ENCODE peak calls at places on chromosomes 12 and 14, in seven cellular contexts. A, U, V, K, Y, R and J are unnamed samples.

GRCh38 chr14:29168149-29168548 is 401.6 kb downstream of the FOXG1 start:
- DNase-seq in A (no peak), U (no peak), V (no peak), K (no peak), Y (no peak), R (no peak), J (no peak)

GRCh38 chr12:43444940-43445564 is 107.0 kb downstream of the ADAMTS20 start:
- DNase-seq in A (peak), U (peak), V (peak), K (peak), Y (peak), R (peak), J (peak)

GRCh38 chr14:89807905-89808304 is 146.6 kb downstream of the EFCAB11 start:
- DNase-seq in A (no peak), U (no peak), V (no peak), K (no peak), Y (no peak), R (no peak), J (no peak)

GRCh38 chr12:75438052-75438754 is 42.4 kb upstream of the GLIPR1 start:
- DNase-seq in A (no peak), U (no peak), V (peak), K (no peak), Y (no peak), R (no peak), J (no peak)

GRCh38 chr12:39587247-39587646 is 32.4 kb downstream of the ABCD2 start:
- DNase-seq in A (no peak), U (no peak), V (no peak), K (no peak), Y (no peak), R (no peak), J (no peak)

GRCh38 chr12:98156697-98157096 is 358.7 kb upstream of the TMPO start:
- DNase-seq in A (no peak), U (no peak), V (no peak), K (no peak), Y (no peak), R (no peak), J (no peak)

GRCh38 chr14:22463763-22464173 is 125.3 kb downstream of the DAD1 start:
- DNase-seq in A (no peak), U (no peak), V (no peak), K (no peak), Y (no peak), R (no peak), J (no peak)

GRCh38 chr12:109716512-109717389 is 3.1 kb downstream of the FAM222A start:
- DNase-seq in A (no peak), U (peak), V (peak), K (no peak), Y (no peak), R (no peak), J (no peak)

GRCh38 chr12:51295651-51296050 is 25.4 kb upstream of the SMAGP start:
- DNase-seq in A (no peak), U (no peak), V (no peak), K (no peak), Y (no peak), R (no peak), J (no peak)

GRCh38 chr12:47811581-47812484 is 7.9 kb downstream of the HDAC7 start:
- DNase-seq in A (peak), U (peak), V (peak), K (no peak), Y (no peak), R (no peak), J (peak)

GRCh38 chr14:35822501-35822900 is 3.6 kb upstream of the BRMS1L start:
- DNase-seq in A (no peak), U (no peak), V (no peak), K (no peak), Y (no peak), R (no peak), J (no peak)

GRCh38 chr12:10409387-10409786 is at the start of gene KLRC4:
- DNase-seq in A (no peak), U (no peak), V (no peak), K (no peak), Y (no peak), R (no peak), J (no peak)

GRCh38 chr12:113185180-113186032 is at the start of the genes DDX54 and RITA1:
- DNase-seq in A (peak), U (peak), V (peak), K (peak), Y (peak), R (peak), J (peak)

GRCh38 chr14:54000341-54000811 is 43.8 kb upstream of the BMP4 start:
- DNase-seq in A (peak), U (no peak), V (no peak), K (no peak), Y (no peak), R (no peak), J (no peak)

GRCh38 chr12:105196090-105196489 is 39.9 kb downstream of the APPL2 start:
- DNase-seq in A (no peak), U (no peak), V (no peak), K (no peak), Y (no peak), R (no peak), J (no peak)

GRCh38 chr12:10339441-10339840 is 31.8 kb downstream of the KLRD1 start:
- DNase-seq in A (peak), U (no peak), V (no peak), K (no peak), Y (no peak), R (no peak), J (no peak)

GRCh38 chr12:14691560-14691959 is 4.8 kb downstream of the GUCY2C start:
- DNase-seq in A (no peak), U (peak), V (peak), K (peak), Y (no peak), R (no peak), J (peak)

GRCh38 chr12:106227641-106228319 is 20.0 kb downstream of the CKAP4 start:
- DNase-seq in A (no peak), U (no peak), V (no peak), K (peak), Y (no peak), R (no peak), J (no peak)

GRCh38 chr12:45357547-45358417 is 141.9 kb downstream of the ANO6 start:
- DNase-seq in A (no peak), U (peak), V (peak), K (no peak), Y (no peak), R (no peak), J (no peak)

GRCh38 chr14:23097786-23098185 is 2.5 kb downstream of the C14orf119 start:
- DNase-seq in A (no peak), U (no peak), V (no peak), K (no peak), Y (no peak), R (no peak), J (no peak)

GRCh38 chr14:49971156-49972141 is 78.6 kb downstream of the ARF6 start:
- DNase-seq in A (no peak), U (no peak), V (no peak), K (no peak), Y (peak), R (no peak), J (no peak)

GRCh38 chr12:14845350-14845750 is 2.0 kb upstream of the ART4 start:
- DNase-seq in A (peak), U (peak), V (peak), K (peak), Y (peak), R (no peak), J (no peak)

GRCh38 chr14:97575677-97576076 is 778.5 kb downstream of the VRK1 start:
- DNase-seq in A (no peak), U (no peak), V (no peak), K (no peak), Y (no peak), R (no peak), J (no peak)

GRCh38 chr12:107130830-107131760 is 37.7 kb upstream of the CRY1 start:
- DNase-seq in A (no peak), U (no peak), V (no peak), K (no peak), Y (no peak), R (no peak), J (no peak)

GRCh38 chr14:102293784-102294183 is 11.2 kb downstream of the MOK start:
- DNase-seq in A (no peak), U (no peak), V (no peak), K (no peak), Y (no peak), R (no peak), J (no peak)

GRCh38 chr12:63098851-63099250 is 52.1 kb downstream of the AVPR1A start:
- DNase-seq in A (no peak), U (no peak), V (no peak), K (no peak), Y (no peak), R (no peak), J (no peak)

GRCh38 chr12:67648306-67649164 is at the start of gene DYRK2:
- DNase-seq in A (peak), U (peak), V (peak), K (peak), Y (peak), R (peak), J (peak)

GRCh38 chr14:38073641-38074040 is 134.1 kb upstream of the SSTR1 start:
- DNase-seq in A (peak), U (no peak), V (no peak), K (no peak), Y (no peak), R (no peak), J (no peak)

GRCh38 chr12:9027156-9027555 is 37.8 kb downstream of the KLRG1 start:
- DNase-seq in A (no peak), U (no peak), V (no peak), K (no peak), Y (no peak), R (no peak), J (no peak)

GRCh38 chr12:128973883-128974681 is 120.8 kb downstream of the GLT1D1 start:
- DNase-seq in A (no peak), U (no peak), V (no peak), K (no peak), Y (no peak), R (no peak), J (no peak)

GRCh38 chr12:65501093-65501621 is 222.7 kb downstream of the MSRB3 start:
- DNase-seq in A (no peak), U (peak), V (peak), K (no peak), Y (no peak), R (no peak), J (no peak)

GRCh38 chr12:108826115-108826806 is 31.1 kb downstream of the SSH1 start:
- DNase-seq in A (peak), U (peak), V (peak), K (no peak), Y (no peak), R (no peak), J (no peak)

GRCh38 chr14:75548544-75548943 is 26.3 kb downstream of the BATF start:
- DNase-seq in A (peak), U (no peak), V (peak), K (no peak), Y (no peak), R (no peak), J (no peak)

GRCh38 chr14:68147331-68147730 is 327.8 kb downstream of the RAD51B start:
- DNase-seq in A (no peak), U (no peak), V (no peak), K (no peak), Y (no peak), R (no peak), J (no peak)

DNA sequence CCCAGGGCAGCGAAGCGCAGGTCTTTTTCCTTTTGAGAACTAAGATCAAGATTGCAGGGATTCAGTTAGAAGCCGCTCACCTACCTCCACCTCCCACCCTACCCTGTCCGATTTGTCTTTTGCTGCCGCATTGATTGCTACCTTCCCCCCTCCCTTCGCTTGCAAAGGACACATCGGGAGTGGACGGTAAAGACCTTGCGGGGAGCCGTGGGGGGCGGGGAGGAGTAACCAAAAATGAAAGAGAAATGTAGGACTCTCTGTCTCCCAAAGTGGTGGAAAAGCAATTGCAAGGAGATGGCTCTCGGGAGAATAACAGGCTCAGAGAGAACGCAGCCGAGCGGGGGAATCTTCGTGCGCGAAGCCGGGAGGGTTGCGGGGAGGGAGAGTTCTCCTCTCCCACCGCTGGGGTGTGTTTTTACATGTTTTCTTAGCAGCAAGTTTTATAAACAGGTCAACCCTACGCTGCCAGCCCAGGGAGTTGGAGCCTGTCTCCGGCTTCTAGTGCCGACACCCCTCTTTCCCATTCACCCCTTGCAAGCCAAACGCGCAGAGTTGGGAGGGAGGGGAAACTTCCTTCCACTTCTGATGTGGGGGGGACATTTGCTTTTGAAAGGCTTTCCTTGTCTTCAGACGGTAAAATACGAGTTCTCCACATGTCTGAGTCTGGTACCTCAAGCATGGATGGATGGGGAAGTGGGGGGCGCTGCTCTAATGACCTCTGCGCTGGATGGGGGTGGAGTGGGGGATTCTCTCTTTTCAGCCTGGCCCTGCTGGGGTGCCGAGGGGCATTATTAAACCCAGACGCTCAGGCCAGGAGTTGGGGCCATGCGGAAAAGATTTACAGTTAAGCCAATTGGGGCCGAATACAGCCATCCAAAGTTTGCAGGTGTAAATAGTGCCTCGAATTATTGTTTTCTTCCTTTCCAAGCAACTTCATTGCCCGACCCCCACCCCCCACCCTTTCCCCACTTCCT is 8.9 kb upstream of the TBX3 start:
- DNase-seq in A (no peak), U (no peak), V (no peak), K (no peak), Y (no peak), R (no peak), J (no peak)
- TF ChIP-seq CTCF in A (peak), U (no peak), V (no peak), K (no peak), Y (no peak), R (no peak), J (no peak)

GRCh38 chr12:120466560-120467315 is 2.8 kb downstream of the SRSF9 start:
- DNase-seq in A (peak), U (peak), V (no peak), K (no peak), Y (no peak), R (no peak), J (no peak)
- TF ChIP-seq CTCF in A (peak), U (peak), V (peak), K (peak), Y (peak), R (peak), J (no peak)

GRCh38 chr12:20718294-20718693 is 23.2 kb downstream of the SLCO1C1 start:
- DNase-seq in A (no peak), U (no peak), V (no peak), K (no peak), Y (no peak), R (no peak), J (no peak)

GRCh38 chr12:20716985-20717384 is 21.9 kb downstream of the SLCO1C1 start:
- DNase-seq in A (no peak), U (no peak), V (no peak), K (no peak), Y (no peak), R (no peak), J (no peak)

GRCh38 chr12:20711846-20712245 is 16.7 kb downstream of the SLCO1C1 start:
- DNase-seq in A (no peak), U (no peak), V (no peak), K (no peak), Y (no peak), R (no peak), J (no peak)

GRCh38 chr12:20716037-20716436 is 20.9 kb downstream of the SLCO1C1 start:
- DNase-seq in A (no peak), U (no peak), V (no peak), K (no peak), Y (no peak), R (no peak), J (no peak)
- TF ChIP-seq CTCF in A (no peak), U (no peak), V (no peak), K (no peak), Y (no peak), R (no peak), J (no peak)

GRCh38 chr12:53479314-53479713 is 19.9 kb downstream of the MAP3K12 start:
- DNase-seq in A (no peak), U (no peak), V (no peak), K (no peak), Y (no peak), R (no peak), J (no peak)

GRCh38 chr12:53478865-53479264 is 20.4 kb downstream of the MAP3K12 start:
- DNase-seq in A (no peak), U (no peak), V (no peak), K (no peak), Y (no peak), R (no peak), J (no peak)

GRCh38 chr12:53474819-53475218 is 22.9 kb downstream of the PCBP2 start:
- DNase-seq in A (no peak), U (no peak), V (no peak), K (no peak), Y (no peak), R (no peak), J (no peak)

GRCh38 chr12:53474077-53474476 is 22.2 kb downstream of the PCBP2 start:
- DNase-seq in A (no peak), U (no peak), V (no peak), K (no peak), Y (no peak), R (no peak), J (no peak)

DNA sequence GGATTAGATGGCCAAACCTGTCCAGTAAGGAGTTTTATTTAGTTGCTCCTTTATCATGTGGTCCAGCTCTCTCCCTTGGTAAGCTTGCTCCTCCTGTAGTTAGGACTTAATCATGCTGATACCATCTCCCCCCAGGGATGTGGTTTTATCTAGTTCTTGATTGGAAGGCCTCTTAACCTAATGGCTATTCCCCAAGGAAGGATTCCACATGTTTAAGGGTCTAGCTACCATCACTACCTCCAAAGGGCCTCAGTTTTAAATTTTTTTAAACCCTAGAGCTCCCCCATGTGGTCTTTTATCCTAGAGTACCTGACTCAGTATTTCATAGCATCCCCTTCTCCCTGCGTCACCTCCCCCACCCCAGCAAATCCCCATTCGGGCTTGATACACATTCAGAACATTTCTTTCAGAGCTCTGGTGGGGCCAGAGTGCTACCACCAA is 22.5 kb downstream of the MAP3K12 start:
- DNase-seq in A (no peak), U (no peak), V (no peak), K (no peak), Y (no peak), R (no peak), J (no peak)
- TF ChIP-seq CTCF in A (peak), U (no peak), V (no peak), K (no peak), Y (no peak), R (no peak), J (no peak)

GRCh38 chr14:73935666-73936065 is 14.2 kb downstream of the FAM161B start:
- DNase-seq in A (no peak), U (no peak), V (no peak), K (no peak), Y (no peak), R (no peak), J (no peak)
- TF ChIP-seq CTCF in A (peak), U (no peak), V (no peak), K (no peak), Y (no peak), R (peak), J (no peak)

GRCh38 chr12:121956041-121956341 is 37.6 kb downstream of the CFAP251 start:
- DNase-seq in A (no peak), U (no peak), V (no peak), K (no peak), Y (no peak), R (no peak), J (no peak)
- TF ChIP-seq CTCF in A (peak), U (no peak), V (no peak), K (no peak), Y (no peak), R (no peak), J (no peak)

GRCh38 chr12:5070090-5070489 is 26.4 kb downstream of the KCNA5 start:
- DNase-seq in A (no peak), U (no peak), V (no peak), K (no peak), Y (no peak), R (no peak), J (no peak)

GRCh38 chr12:5073838-5074237 is 30.2 kb downstream of the KCNA5 start:
- DNase-seq in A (peak), U (no peak), V (no peak), K (no peak), Y (no peak), R (no peak), J (no peak)

GRCh38 chr12:5071496-5071895 is 27.8 kb downstream of the KCNA5 start:
- DNase-seq in A (no peak), U (no peak), V (no peak), K (no peak), Y (no peak), R (no peak), J (no peak)

GRCh38 chr12:5072326-5072725 is 28.6 kb downstream of the KCNA5 start:
- DNase-seq in A (no peak), U (no peak), V (no peak), K (no peak), Y (no peak), R (no peak), J (no peak)

GRCh38 chr12:5073054-5073453 is 29.4 kb downstream of the KCNA5 start:
- DNase-seq in A (no peak), U (no peak), V (no peak), K (no peak), Y (no peak), R (no peak), J (no peak)
- TF ChIP-seq CTCF in A (peak), U (no peak), V (no peak), K (no peak), Y (no peak), R (no peak), J (no peak)

DNA sequence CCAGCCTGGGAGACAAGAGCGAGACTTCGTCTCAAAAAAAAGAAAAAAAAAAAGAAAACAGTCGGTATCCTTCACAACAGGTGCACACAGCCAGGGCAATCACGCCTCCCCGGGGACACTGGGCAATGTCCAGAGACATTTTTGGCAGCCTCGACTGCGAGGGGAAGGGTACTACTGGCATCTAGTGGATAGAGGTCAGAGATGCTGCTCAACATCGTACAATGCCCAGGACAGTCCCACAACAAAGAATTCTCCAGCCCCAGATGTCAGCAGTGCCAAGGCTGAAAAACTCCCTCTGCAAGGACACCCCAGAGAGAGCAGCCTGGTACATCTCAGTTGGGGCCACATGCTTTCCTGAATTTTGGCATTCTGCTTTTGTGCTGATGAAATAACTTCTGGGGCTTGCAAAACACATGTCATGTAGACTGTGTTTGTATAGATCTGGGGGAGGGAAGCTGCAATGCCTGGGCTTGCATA is 21.5 kb downstream of the ALDH2 start:
- DNase-seq in A (no peak), U (peak), V (no peak), K (no peak), Y (peak), R (no peak), J (no peak)
- TF ChIP-seq CTCF in A (peak), U (peak), V (no peak), K (no peak), Y (peak), R (no peak), J (no peak)

DNA sequence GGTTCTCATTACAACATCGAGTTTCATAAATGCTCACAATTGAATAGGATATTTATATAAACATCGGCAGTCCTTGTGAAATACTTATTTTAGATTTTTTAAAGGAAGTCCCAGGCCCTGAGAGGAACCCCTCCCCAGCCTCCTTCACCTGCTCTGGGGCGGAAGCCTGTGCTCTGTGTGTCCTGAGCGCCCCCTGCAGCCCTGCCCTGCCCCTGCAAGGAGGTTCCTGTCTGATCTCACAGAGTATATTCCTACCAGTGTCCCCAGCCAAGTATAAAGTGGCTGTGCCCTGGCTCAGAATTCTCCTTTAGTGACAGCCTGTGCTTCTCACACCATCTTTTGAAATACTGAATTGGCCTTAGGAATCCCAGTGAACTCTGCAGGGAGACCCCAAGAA is 659.5 kb downstream of the TMEM121 start:
- DNase-seq in A (no peak), U (no peak), V (no peak), K (no peak), Y (no peak), R (no peak), J (no peak)
- TF ChIP-seq CTCF in A (no peak), U (no peak), V (no peak), K (no peak), Y (peak), R (no peak), J (no peak)